ENCODE peak calls at places on chromosomes 3 and 15, in four cellular contexts. B is ovary, N is IMR-90, O is A549. V is an unnamed sample.

GRCh38 chr15:37517106-37517505 is 416.8 kb upstream of the MEIS2 start:
- DNase-seq in O (no peak), N (no peak), B (no peak), V (no peak)

GRCh38 chr3:114144909-114145688 is 33.8 kb downstream of the DRD3 start:
- DNase-seq in B (no peak), O (no peak), N (peak; percentile 94), V (no peak)

GRCh38 chr15:57662802-57663201 is 43.7 kb upstream of the POLR2M start:
- DNase-seq in B (no peak), O (no peak), N (no peak), V (no peak)

GRCh38 chr3:192336286-192336685 is 391.1 kb downstream of the FGF12 start:
- DNase-seq in B (no peak), N (no peak), O (no peak), V (no peak)

GRCh38 chr3:47399531-47400270 is 18.9 kb downstream of the PTPN23 start:
- DNase-seq in N (peak; percentile 32), B (no peak), O (no peak), V (no peak)

GRCh38 chr3:132555316-132556035 is 41.6 kb upstream of the ACKR4 start:
- DNase-seq in O (no peak), B (no peak), N (no peak), V (no peak)

GRCh38 chr3:105235785-105236184 is 130.9 kb upstream of the ALCAM start:
- DNase-seq in N (no peak), B (no peak), O (no peak), V (no peak)

GRCh38 chr3:188152660-188153497 is 1.1 kb upstream of the LPP start:
- DNase-seq in B (peak; percentile 63), O (peak; percentile 16), N (peak; percentile 73), V (peak; percentile 72)

GRCh38 chr3:69092030-69092513 is 7.3 kb downstream of the ARL6IP5 start:
- DNase-seq in N (no peak), O (no peak), B (no peak), V (no peak)

GRCh38 chr3:84891851-84892250 is 66.9 kb upstream of the CADM2 start:
- DNase-seq in N (no peak), O (no peak), B (no peak), V (no peak)

GRCh38 chr3:98012974-98013373 is 22.1 kb downstream of the GABRR3 start:
- DNase-seq in N (peak; percentile 60), O (no peak), B (no peak), V (no peak)

GRCh38 chr3:183253364-183253960 is 409 bp downstream of the B3GNT5 start:
- DNase-seq in N (peak; percentile 41), O (no peak), B (peak; percentile 88), V (peak; percentile 19)

DNA sequence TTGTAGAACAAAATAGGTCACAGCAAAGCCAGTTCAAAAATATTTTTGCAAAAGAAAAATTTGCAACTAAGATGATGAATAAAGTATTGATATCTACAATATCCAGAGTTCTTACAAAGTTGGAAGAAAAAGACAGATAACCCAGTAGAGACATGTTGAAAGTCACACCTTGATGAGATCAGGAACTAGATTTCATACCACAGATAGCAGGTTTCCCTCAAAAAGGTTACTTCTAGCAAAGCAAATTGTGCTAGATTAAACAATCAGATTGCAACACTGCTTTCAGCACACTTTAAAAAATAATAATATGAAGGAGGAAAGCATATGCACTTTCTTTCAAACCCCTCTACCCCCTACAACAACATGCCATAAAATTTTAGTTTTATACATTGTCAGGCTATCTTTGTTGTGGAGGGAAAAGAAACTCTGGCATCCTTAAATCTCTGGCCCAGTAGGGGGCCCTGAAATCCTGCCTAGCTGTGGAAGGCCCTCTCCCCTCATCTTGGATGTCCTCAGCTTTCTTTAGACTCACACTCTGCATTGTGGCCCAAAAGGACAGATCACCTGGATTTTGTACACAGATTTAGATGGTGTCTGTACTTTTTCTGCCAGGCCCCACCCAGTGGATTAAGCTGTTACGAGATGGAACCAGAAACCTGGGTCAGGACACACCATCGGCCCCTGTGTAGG is 50.9 kb downstream of the CCR3 start:
- DNase-seq in N (no peak), O (no peak), B (no peak), V (no peak)
- TF ChIP-seq CTCF in N (no peak), O (no peak), B (no peak), V (no peak)

DNA sequence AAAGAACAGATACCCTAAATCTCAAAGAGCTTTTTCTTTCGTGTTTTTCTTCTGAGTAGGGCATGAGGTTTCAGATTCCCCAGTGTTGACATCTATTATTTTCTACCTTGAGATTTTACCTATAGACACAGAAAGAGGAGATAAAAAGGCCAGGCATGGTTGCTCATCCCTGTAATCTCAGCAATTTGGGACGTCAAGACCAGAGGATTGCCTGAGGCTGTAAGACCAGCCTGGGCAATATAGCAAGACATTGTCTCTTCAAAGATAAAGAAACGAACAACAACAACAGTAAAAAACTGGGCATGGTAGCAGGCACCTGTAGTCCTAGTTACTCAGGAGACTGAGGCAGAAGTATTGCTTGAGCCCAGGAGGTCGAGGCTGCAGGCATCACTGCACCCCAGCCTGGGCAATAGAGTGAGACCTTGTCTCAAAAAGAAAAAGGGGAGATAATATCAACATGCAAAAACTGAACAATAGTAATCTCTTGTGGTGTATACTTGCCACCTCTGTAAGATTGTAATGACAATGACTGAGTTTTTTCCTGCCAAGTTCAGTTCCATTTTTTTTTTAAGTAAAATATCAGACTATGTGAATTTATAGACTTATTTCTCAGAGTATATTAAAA is 71.3 kb downstream of the MBNL1 start:
- DNase-seq in O (no peak), B (no peak), N (no peak), V (no peak)
- H3K4me1 ChIP-seq in O (no peaks in the 10 kb centered on the region), B (peaks cover 5% of the 10 kb centered on the region), N (no peaks in the 10 kb centered on the region), V (peaks cover under 1% of the 10 kb centered on the region)

GRCh38 chr3:50237754-50238548 is 1.9 kb downstream of the GNAI2 start:
- DNase-seq in O (no peak), N (peak; percentile 82), B (peak; percentile 80), V (peak; percentile 94)
- TF ChIP-seq POLR2A in O (no peak), N (no peak), B (no peak), V (no peak)

DNA sequence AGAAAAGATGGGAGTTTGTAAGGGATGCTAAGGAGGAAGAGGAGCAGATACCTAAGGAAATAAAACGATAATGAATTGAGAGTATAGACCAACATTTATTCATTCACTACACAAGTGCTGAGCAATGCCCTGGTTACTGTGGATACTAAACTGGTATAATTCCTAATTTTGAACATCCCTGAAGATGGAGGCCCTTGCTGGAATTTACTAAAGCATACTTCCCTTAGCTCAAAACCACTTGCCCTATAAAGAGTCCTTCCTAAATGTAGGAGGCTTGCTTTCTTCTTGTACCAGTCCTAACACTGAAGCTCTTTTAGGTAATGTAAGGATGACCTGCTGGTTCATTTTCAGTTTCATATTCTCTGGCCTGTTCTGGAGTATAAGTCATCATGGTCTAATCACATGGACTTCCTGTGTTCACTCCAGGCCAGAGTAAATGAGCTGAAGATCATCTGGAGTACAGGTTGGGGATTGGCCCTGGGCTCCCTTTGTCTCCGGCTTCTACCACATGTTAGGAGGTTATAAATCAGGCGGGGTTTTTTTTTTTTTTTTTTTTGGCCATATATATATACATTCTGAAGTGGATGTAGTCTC is 40.1 kb upstream of the MTMR10 start:
- DNase-seq in B (no peak), N (peak; percentile 72), O (no peak), V (no peak)
- TF ChIP-seq CTCF in B (no peak), N (no peak), O (no peak), V (no peak)

DNA sequence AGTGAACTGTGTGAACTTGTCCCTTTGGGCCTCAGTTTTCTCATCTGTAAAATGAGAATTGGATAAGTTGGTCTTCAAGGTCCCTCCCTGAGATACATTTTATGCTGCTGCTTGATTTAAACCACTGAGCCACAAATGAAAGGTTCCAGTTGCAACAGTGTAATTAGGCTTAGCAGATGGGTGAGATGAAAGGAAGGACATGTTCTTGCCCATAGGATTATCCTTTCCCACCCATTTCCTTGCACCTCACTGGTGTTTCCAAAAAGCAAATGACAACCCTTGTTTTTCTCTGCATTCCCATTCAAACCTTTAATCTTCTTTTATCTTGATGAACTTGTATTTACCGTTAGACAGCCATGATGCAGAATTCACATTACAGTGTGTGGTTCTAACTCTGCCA is 43.9 kb downstream of the MAP2K1 start:
- DNase-seq in B (no peak), N (no peak), O (no peak), V (no peak)
- H3K4me1 ChIP-seq in B (no peaks in the 10 kb centered on the region), N (no peaks in the 10 kb centered on the region), O (no peaks in the 10 kb centered on the region), V (no peaks in the 10 kb centered on the region)

DNA sequence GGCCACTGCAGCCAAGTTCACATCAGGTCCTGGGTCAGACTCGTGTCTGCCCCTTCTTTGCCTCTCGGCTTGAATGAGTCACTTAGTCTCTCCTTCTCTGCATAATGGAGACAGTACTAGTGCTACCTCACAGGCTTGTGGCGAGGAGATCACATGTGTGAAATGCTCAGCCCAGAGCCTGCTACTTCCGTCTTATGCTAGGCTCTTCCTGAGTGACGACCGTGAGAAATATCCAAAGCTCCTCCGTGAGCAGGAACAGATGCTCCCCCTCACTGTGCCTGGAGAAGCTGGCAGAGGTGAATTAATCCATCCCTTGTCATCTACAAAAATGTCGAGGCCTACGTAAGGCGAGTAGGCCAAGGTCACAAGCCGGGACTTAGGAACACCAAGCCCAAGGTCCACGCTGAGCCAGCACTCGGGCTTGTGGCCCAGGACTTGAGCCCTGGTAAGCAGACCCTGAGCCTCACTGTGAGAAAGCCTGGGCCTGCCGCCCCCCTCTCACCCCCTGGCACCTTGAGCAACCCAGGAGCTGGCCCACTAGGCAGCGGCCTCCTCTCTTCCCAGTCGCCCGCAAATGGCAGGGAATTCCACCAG is 17.9 kb downstream of the PAK6 start:
- DNase-seq in O (no peak), N (peak; percentile 43), B (no peak), V (no peak)
- TF ChIP-seq POLR2A in O (no peak), N (no peak), B (no peak), V (no peak)

DNA sequence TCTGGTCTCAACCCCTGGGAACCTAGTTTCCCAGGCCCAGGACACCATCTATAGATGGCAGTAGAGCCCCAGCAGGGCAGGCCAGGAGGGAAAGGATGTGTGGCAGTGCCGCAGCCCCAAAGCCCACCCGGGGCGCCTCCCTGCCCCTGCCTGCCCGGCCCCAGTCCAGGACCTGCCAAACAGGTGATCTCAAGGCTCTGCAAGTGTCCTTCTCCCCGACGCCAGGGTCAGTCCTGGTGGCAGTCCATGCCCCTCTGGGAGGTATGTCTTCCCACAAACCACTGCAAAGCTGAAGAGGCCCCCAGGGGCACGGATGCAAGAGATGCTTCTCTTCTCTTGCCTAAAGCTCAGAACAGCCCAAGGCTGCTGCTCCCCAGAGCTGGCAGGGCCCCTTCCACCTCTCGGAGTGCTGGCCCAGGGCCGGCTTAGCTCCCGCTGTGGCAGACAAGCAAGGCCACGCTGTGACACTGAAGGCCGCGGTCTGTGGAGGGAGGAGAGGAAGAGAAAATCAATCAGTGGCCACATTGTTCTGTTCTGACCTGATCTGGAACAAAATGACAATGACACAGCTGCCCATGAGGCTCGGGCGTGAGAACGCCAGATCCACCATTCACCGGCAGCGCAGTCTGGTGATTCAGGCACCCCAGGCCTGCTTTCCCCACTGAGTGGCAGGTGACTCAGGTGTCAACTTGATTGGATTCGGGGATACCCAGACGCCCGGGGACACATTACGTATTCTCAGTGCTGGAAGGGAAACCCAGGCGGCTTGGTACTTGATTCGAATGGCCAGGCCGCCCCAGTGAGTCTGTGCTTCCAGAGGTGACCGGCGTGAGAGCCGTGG is 34.0 kb downstream of the KLHL25 start:
- DNase-seq in N (no peak), B (no peak), O (peak; percentile 41), V (no peak)
- TF ChIP-seq CTCF in N (peak; percentile 0), B (no peak), O (peak; percentile 51), V (no peak)

DNA sequence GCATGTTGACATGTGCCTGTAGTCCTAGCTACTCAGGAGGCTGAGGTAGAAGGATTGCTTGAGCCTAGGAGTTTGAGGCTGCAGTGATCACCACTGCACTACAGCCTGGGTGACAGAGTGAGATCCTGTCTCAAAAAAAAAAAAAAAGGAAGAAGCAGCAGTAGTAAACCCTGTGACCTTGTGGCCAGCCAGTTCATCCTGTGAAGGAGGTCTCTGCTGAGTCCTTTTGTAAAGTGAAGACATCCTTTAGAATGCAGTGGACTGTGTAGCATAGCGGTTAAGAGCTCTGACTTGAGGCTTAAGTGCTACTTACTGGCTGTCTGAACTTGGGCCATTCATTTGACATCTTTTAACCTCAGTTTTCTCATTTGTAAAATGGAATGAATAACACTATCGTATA is 8.3 kb downstream of the EXOSC7 start:
- DNase-seq in O (no peak), N (no peak), B (no peak), V (no peak)
- H3K4me1 ChIP-seq in O (no peaks in the 10 kb centered on the region), N (peaks cover 4% of the 10 kb centered on the region), B (peaks cover 2% of the 10 kb centered on the region), V (no peaks in the 10 kb centered on the region)